ENCODE peak calls at places on chromosomes 6 and 20, in ten cellular contexts. C, N, F, Y, E, L, K, H, M and I are unnamed samples.

GRCh38 chr20:3515379-3516175 is 44.8 kb downstream of the ATRN start:
- DNase-seq in L (no peak), H (no peak), N (peak; percentile 15), M (no peak), C (no peak), Y (no peak), K (no peak), E (no peak), F (no peak), I (no peak)

GRCh38 chr20:35311409-35311808 is 19.2 kb upstream of the FAM83C start:
- DNase-seq in E (peak; percentile 43), N (peak; percentile 15), L (no peak), M (peak; percentile 88), H (no peak), K (no peak), C (no peak), F (no peak), Y (no peak), I (no peak)

GRCh38 chr20:1186367-1186991 is 1.7 kb upstream of the TMEM74B start:
- DNase-seq in C (no peak), M (no peak), F (no peak), H (no peak), N (no peak), L (peak; percentile 30), K (no peak), Y (peak; percentile 43), E (no peak), I (no peak)

GRCh38 chr6:106514281-106514885 is 114.9 kb downstream of the RTN4IP1 start:
- DNase-seq in L (no peak), K (no peak), Y (no peak), C (no peak), E (no peak), N (no peak), H (no peak), M (no peak), F (no peak), I (no peak)

GRCh38 chr6:118017301-118017854 is 110.3 kb downstream of the SLC35F1 start:
- DNase-seq in Y (no peak), E (no peak), K (no peak), H (no peak), M (no peak), F (no peak), N (no peak), C (no peak), L (no peak), I (no peak)

GRCh38 chr6:146292506-146292905 is 251.1 kb upstream of the RAB32 start:
- DNase-seq in Y (no peak), C (no peak), L (no peak), E (peak; percentile 55), N (no peak), K (no peak), H (no peak), F (no peak), M (no peak), I (no peak)

GRCh38 chr20:44218441-44218840 is 7.9 kb upstream of the OSER1 start:
- DNase-seq in L (no peak), Y (no peak), M (peak; percentile 82), H (no peak), E (no peak), F (no peak), K (no peak), N (no peak), C (no peak), I (no peak)

GRCh38 chr6:107962723-107963122 is 4.7 kb upstream of the SEC63 start:
- DNase-seq in H (no peak), C (no peak), F (no peak), M (no peak), N (no peak), E (no peak), Y (no peak), K (no peak), L (no peak), I (no peak)

GRCh38 chr20:24109537-24109936 is 121.0 kb upstream of the GGTLC1 start:
- DNase-seq in K (no peak), F (no peak), C (no peak), E (no peak), N (no peak), L (no peak), Y (no peak), H (no peak), M (peak; percentile 15), I (no peak)

GRCh38 chr6:63640062-63640461 is 4.5 kb downstream of the PHF3 start:
- DNase-seq in N (peak; percentile 75), F (no peak), C (no peak), L (no peak), K (no peak), H (peak; percentile 38), E (peak; percentile 49), Y (no peak), M (no peak), I (no peak)

GRCh38 chr6:1312444-1313363 is 806 bp downstream of the FOXQ1 start:
- DNase-seq in K (no peak), C (no peak), H (no peak), F (peak; percentile 79), N (no peak), Y (peak; percentile 41), L (peak; percentile 29), M (peak; percentile 20), E (no peak), I (no peak)

GRCh38 chr6:43937236-43938177 is 167.5 kb downstream of the VEGFA start:
- DNase-seq in H (no peak), M (no peak), L (no peak), C (no peak), Y (no peak), F (peak; percentile 31), E (no peak), K (no peak), N (no peak), I (no peak)

GRCh38 chr6:27650620-27651370 is 177.9 kb upstream of the ZNF184 start:
- DNase-seq in L (peak; percentile 86), H (no peak), F (peak; percentile 75), Y (peak; percentile 78), K (no peak), M (peak; percentile 85), E (peak; percentile 26), N (peak; percentile 63), C (no peak), I (no peak)

GRCh38 chr6:141472550-141472949 is 660.2 kb upstream of the GJE1 start:
- DNase-seq in M (no peak), Y (no peak), N (no peak), K (no peak), H (no peak), E (no peak), L (no peak), F (no peak), C (no peak), I (no peak)
- TF ChIP-seq CTCF in M (no peak), Y (no peak), N (no peak), K (no peak), H (no peak), E (no peak), L (no peak), F (no peak), C (no peak), I (no peak)

DNA sequence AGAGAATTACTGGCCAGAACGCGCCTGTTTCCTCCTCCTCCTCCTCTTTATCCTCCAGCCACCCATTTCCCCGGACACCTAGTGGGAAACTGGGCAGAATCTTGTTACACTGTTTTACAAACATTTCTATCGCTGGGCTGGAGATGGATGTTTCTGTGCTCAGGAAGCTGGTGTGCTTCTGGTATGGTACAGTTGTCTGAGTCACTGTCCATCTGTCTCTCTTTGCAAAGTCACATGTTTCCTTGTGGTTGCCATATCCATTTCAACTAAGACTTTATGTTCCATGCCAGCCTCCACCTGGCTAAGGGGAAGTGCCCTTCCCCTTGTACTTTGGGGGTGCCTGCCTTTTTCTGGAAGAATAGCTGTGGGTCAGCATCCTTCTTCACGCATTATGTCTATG is 52.9 kb upstream of the SLC22A16 start:
- DNase-seq in M (no peak), E (peak; percentile 25), L (peak; percentile 47), K (no peak), N (peak; percentile 81), H (no peak), C (no peak), F (no peak), Y (no peak), I (no peak)
- TF ChIP-seq CTCF in M (no peak), E (no peak), L (no peak), K (no peak), N (no peak), H (no peak), C (no peak), F (no peak), Y (no peak), I (no peak)

DNA sequence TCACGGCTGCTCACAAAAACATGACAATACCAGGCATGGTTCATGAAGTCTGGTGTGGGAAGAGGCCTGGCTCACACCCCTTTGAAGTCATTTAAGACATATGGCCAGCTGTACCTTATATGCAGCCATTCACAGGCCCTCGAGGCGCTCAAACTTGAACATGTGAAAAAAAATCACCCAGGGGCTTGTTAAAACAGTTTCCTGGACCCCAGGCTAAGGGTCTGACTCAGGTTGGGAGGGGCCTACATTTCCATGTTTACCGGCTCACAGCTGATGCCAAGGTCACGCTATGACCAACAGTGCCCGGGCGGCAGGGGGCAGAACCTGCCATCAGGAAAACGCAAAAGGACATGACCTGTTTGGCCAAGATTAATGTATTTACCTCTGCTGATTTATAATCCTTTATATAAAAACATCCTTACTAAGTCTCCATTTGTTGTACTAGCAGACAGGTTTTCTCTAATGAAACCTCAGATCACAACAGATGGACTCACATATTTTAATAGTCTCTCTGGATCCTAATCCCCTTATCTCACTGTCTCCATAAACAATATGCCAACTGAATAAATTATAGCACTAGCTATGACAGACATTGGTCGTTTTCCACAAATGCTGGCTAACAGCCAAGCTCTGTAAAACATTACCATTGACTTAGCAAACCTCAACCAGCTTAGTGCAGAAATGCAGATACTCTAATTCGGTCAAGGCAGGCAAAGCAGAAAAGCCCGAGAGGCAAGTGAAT is 19.9 kb downstream of the EZR start:
- DNase-seq in H (peak; percentile 28), E (peak; percentile 82), K (peak; percentile 29), Y (no peak), F (no peak), C (no peak), M (no peak), N (peak; percentile 23), L (peak; percentile 95), I (no peak)
- TF ChIP-seq CTCF in H (no peak), E (no peak), K (no peak), Y (no peak), F (no peak), C (no peak), M (no peak), N (peak; percentile 25), L (no peak), I (peak; percentile 26)

GRCh38 chr20:32602273-32602672 is 17.1 kb upstream of the NOL4L start:
- DNase-seq in N (no peak), E (no peak), L (no peak), M (no peak), C (no peak), K (no peak), H (no peak), F (no peak), Y (no peak), I (no peak)
- TF ChIP-seq CTCF in N (no peak), E (no peak), L (no peak), M (no peak), C (no peak), K (no peak), H (no peak), F (no peak), Y (no peak), I (no peak)